ENCODE peak calls at places on chromosomes 12 and 14, in six cellular contexts. One of them, this sample, is unnamed.

GRCh38 chr12:84375472-84375871 is 537.1 kb downstream of the SLC6A15 start:
- DNase-seq in D341Med: no peak
- DNase-seq in Panc1: no peak
- DNase-seq in AG08396: no peak
- DNase-seq in mesenteric fat pad: no peak
- DNase-seq in HTR-8/SVneo: no peak
- DNase-seq in this sample: no peak

GRCh38 chr12:795305-795704 is 42.9 kb downstream of the WNK1 start:
- DNase-seq in AG08396: no peak
- DNase-seq in D341Med: no peak
- DNase-seq in mesenteric fat pad: no peak
- DNase-seq in Panc1: no peak
- DNase-seq in HTR-8/SVneo: no peak
- DNase-seq in this sample: no peak

GRCh38 chr12:98653866-98654493 is 8.9 kb downstream of the APAF1 start:
- DNase-seq in Panc1: no peak
- DNase-seq in AG08396: peak; percentile 56
- DNase-seq in mesenteric fat pad: no peak
- DNase-seq in D341Med: peak; percentile 40
- DNase-seq in HTR-8/SVneo: peak; percentile 32
- DNase-seq in this sample: no peak

GRCh38 chr14:65866906-65867305 is 454.4 kb downstream of the FUT8 start:
- DNase-seq in HTR-8/SVneo: no peak
- DNase-seq in mesenteric fat pad: no peak
- DNase-seq in AG08396: no peak
- DNase-seq in D341Med: no peak
- DNase-seq in Panc1: no peak
- DNase-seq in this sample: no peak

GRCh38 chr12:132359971-132360370 is 30.6 kb upstream of the GALNT9 start:
- DNase-seq in AG08396: no peak
- DNase-seq in D341Med: no peak
- DNase-seq in HTR-8/SVneo: no peak
- DNase-seq in mesenteric fat pad: no peak
- DNase-seq in Panc1: no peak
- DNase-seq in this sample: no peak

GRCh38 chr14:24381363-24382102 is 13.5 kb downstream of the NFATC4 start:
- DNase-seq in Panc1: no peak
- DNase-seq in D341Med: no peak
- DNase-seq in AG08396: no peak
- DNase-seq in mesenteric fat pad: no peak
- DNase-seq in HTR-8/SVneo: no peak
- DNase-seq in this sample: no peak

GRCh38 chr12:78210894-78211302 is 380.2 kb downstream of the NAV3 start:
- DNase-seq in Panc1: no peak
- DNase-seq in mesenteric fat pad: no peak
- DNase-seq in AG08396: no peak
- DNase-seq in HTR-8/SVneo: peak; percentile 3
- DNase-seq in D341Med: no peak
- DNase-seq in this sample: no peak

GRCh38 chr12:6205144-6205539 is 4.9 kb downstream of the CD9 start:
- DNase-seq in HTR-8/SVneo: no peak
- DNase-seq in D341Med: no peak
- DNase-seq in Panc1: no peak
- DNase-seq in mesenteric fat pad: no peak
- DNase-seq in AG08396: no peak
- DNase-seq in this sample: no peak

GRCh38 chr12:108720757-108721514 is 10.4 kb downstream of the CORO1C start:
- DNase-seq in Panc1: no peak
- DNase-seq in mesenteric fat pad: no peak
- DNase-seq in D341Med: no peak
- DNase-seq in HTR-8/SVneo: no peak
- DNase-seq in AG08396: no peak
- DNase-seq in this sample: no peak

GRCh38 chr14:88503754-88504406 is 50.9 kb downstream of the PTPN21 start:
- DNase-seq in D341Med: no peak
- DNase-seq in HTR-8/SVneo: no peak
- DNase-seq in Panc1: no peak
- DNase-seq in AG08396: no peak
- DNase-seq in mesenteric fat pad: no peak
- DNase-seq in this sample: no peak

GRCh38 chr14:100671906-100672305 is 54.8 kb upstream of the DLK1 start:
- DNase-seq in HTR-8/SVneo: no peak
- DNase-seq in D341Med: no peak
- DNase-seq in Panc1: no peak
- DNase-seq in mesenteric fat pad: no peak
- DNase-seq in AG08396: no peak
- DNase-seq in this sample: no peak

GRCh38 chr12:132926417-132926833 is 29.7 kb downstream of the ZNF605 start:
- DNase-seq in mesenteric fat pad: no peak
- DNase-seq in Panc1: no peak
- DNase-seq in D341Med: no peak
- DNase-seq in HTR-8/SVneo: no peak
- DNase-seq in AG08396: no peak
- DNase-seq in this sample: no peak

GRCh38 chr14:72699852-72700257 is 194.0 kb downstream of the DPF3 start:
- DNase-seq in HTR-8/SVneo: no peak
- DNase-seq in AG08396: peak; percentile 67
- DNase-seq in mesenteric fat pad: no peak
- DNase-seq in Panc1: no peak
- DNase-seq in D341Med: no peak
- DNase-seq in this sample: no peak

GRCh38 chr12:49645151-49646039 is 22.0 kb downstream of the PRPF40B start:
- DNase-seq in D341Med: no peak
- DNase-seq in AG08396: no peak
- DNase-seq in HTR-8/SVneo: no peak
- DNase-seq in Panc1: no peak
- DNase-seq in mesenteric fat pad: no peak
- DNase-seq in this sample: no peak

GRCh38 chr12:85575115-85576096 is 260.8 kb downstream of the RASSF9 start:
- DNase-seq in HTR-8/SVneo: peak; percentile 51
- DNase-seq in AG08396: peak; percentile 16
- DNase-seq in D341Med: peak; percentile 66
- DNase-seq in Panc1: peak; percentile 25
- DNase-seq in mesenteric fat pad: no peak
- DNase-seq in this sample: peak; percentile 72

GRCh38 chr14:61524211-61524806 is 171.0 kb upstream of the HIF1A start:
- DNase-seq in HTR-8/SVneo: no peak
- DNase-seq in mesenteric fat pad: no peak
- DNase-seq in AG08396: no peak
- DNase-seq in Panc1: no peak
- DNase-seq in D341Med: no peak
- DNase-seq in this sample: peak; percentile 77

GRCh38 chr12:124713041-124713435 is 145.6 kb upstream of the NCOR2 start:
- DNase-seq in AG08396: no peak
- DNase-seq in Panc1: no peak
- DNase-seq in mesenteric fat pad: no peak
- DNase-seq in D341Med: no peak
- DNase-seq in HTR-8/SVneo: no peak
- DNase-seq in this sample: peak; percentile 73

GRCh38 chr12:65655074-65655493 is 169.2 kb upstream of the HMGA2 start:
- DNase-seq in D341Med: no peak
- DNase-seq in mesenteric fat pad: no peak
- DNase-seq in AG08396: no peak
- DNase-seq in Panc1: no peak
- DNase-seq in HTR-8/SVneo: no peak
- DNase-seq in this sample: no peak

GRCh38 chr14:74474376-74474775 is 18.7 kb downstream of the NPC2 start:
- DNase-seq in AG08396: no peak
- DNase-seq in mesenteric fat pad: no peak
- DNase-seq in D341Med: no peak
- DNase-seq in HTR-8/SVneo: no peak
- DNase-seq in Panc1: no peak
- DNase-seq in this sample: no peak

GRCh38 chr12:121711925-121712461 is 559 bp upstream of the TMEM120B start:
- DNase-seq in D341Med: peak; percentile 69
- DNase-seq in Panc1: no peak
- DNase-seq in mesenteric fat pad: no peak
- DNase-seq in HTR-8/SVneo: peak; percentile 41
- DNase-seq in AG08396: no peak
- DNase-seq in this sample: no peak